ENCODE peak calls at places on chromosome 18, in four cellular contexts. C is K562, S is sigmoid colon, W is SK-N-SH. J is an unnamed sample.

GRCh38 chr18:42298744-42299685 is 344.0 kb downstream of the PIK3C3 start:
- DNase-seq in C (peak; percentile 52), S (peak; percentile 80), W (peak; percentile 62), J (peak; percentile 78)

GRCh38 chr18:38297910-38298309 is 732.3 kb upstream of the CELF4 start:
- DNase-seq in C (no peak), W (peak; percentile 78), S (no peak), J (no peak)

GRCh38 chr18:79512461-79513380 is 117.0 kb downstream of the NFATC1 start:
- DNase-seq in W (no peak), S (peak; percentile 58), C (no peak), J (peak; percentile 74)

GRCh38 chr18:13366131-13366530 is 147.6 kb downstream of the LDLRAD4 start:
- DNase-seq in W (no peak), S (no peak), C (no peak), J (no peak)

GRCh38 chr18:64659186-64659585 is 510.3 kb upstream of the LINC00305 start:
- DNase-seq in W (no peak), S (no peak), C (no peak), J (no peak)

GRCh38 chr18:44098551-44099098 is 582.1 kb upstream of the SETBP1 start:
- DNase-seq in C (no peak), S (no peak), W (no peak), J (no peak)

GRCh38 chr18:8341481-8342230 is 267.6 kb upstream of the RAB12 start:
- DNase-seq in W (no peak), C (no peak), S (no peak), J (no peak)

GRCh38 chr18:36539674-36540073 is 242.2 kb downstream of the FHOD3 start:
- DNase-seq in W (no peak), C (no peak), S (no peak), J (no peak)

GRCh38 chr18:72261562-72261961 is 282.6 kb downstream of the CBLN2 start:
- DNase-seq in C (no peak), S (no peak), W (no peak), J (no peak)

GRCh38 chr18:48951448-48952286 is 902 bp upstream of the SMAD7 start:
- DNase-seq in W (peak; percentile 92), S (peak; percentile 95), C (peak; percentile 82), J (peak; percentile 95)

GRCh38 chr18:25327631-25328030 is 24.3 kb downstream of the ZNF521 start:
- DNase-seq in W (no peak), C (no peak), S (no peak), J (no peak)

GRCh38 chr18:48828713-48829442 is 121.9 kb downstream of the SMAD7 start:
- DNase-seq in S (peak; percentile 67), C (peak; percentile 86), W (peak; percentile 70), J (peak; percentile 66)

GRCh38 chr18:46069524-46069923 is 2.5 kb downstream of the PSTPIP2 start:
- DNase-seq in C (no peak), W (no peak), S (no peak), J (no peak)

GRCh38 chr18:839224-840079 is 27.4 kb upstream of the YES1 start:
- DNase-seq in S (peak; percentile 90), W (peak; percentile 83), C (peak; percentile 97), J (peak; percentile 94)
- TF ChIP-seq POLR2AphosphoS5 in S (no peak), W (no peak), C (no peak), J (peak; percentile 45)

DNA sequence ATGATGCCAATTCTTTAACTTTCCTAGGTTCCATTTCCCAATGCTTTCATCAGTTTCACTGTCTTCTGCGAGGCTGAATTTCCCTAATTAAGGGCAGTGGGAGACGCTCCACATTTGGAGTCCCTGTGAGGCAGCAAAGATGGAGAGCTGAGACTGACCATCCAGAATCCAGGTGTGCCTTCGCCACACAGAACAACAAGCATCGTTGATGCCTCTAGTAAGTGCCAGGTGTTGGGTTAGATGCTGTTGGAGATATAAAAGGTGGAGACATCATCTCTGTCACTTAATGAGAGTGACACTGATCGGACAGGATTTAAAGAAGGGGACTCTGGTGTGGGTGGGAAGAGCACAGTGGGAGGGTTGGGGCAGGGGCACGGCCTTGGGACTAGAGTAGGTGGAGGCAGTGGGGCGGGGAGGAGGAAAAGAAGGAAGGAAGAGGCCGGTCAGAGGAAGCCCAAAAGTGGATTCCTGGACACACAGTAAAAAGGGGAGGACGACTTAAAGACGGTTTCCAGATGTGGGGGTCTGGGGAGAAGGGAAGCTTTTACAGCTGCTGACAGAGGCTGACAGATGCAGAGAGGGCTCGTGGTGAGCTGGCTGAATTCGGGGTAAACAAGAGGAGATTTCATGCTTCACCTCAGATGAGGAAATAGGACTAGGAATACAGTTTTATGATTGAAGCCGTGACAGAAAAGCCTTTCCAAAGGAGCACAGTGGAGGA is 113.0 kb downstream of the BCL2 start:
- DNase-seq in W (no peak), C (no peak), S (no peak), J (no peak)
- TF ChIP-seq POLR2AphosphoS5 in W (no peak), C (no peak), S (no peak), J (no peak)

GRCh38 chr18:62577748-62578147 is 54.9 kb downstream of the ZCCHC2 start:
- DNase-seq in S (no peak), C (no peak), W (no peak), J (no peak)

GRCh38 chr18:62576277-62576676 is 53.5 kb downstream of the ZCCHC2 start:
- DNase-seq in S (no peak), W (no peak), C (no peak), J (no peak)

GRCh38 chr18:62578980-62579511 is 56.2 kb downstream of the ZCCHC2 start:
- DNase-seq in S (no peak), W (no peak), C (no peak), J (no peak)

GRCh38 chr18:62574776-62575175 is 52.0 kb downstream of the ZCCHC2 start:
- DNase-seq in C (no peak), W (no peak), S (no peak), J (no peak)

GRCh38 chr18:62576858-62577512 is 54.2 kb downstream of the ZCCHC2 start:
- DNase-seq in S (no peak), W (no peak), C (no peak), J (no peak)
- TF ChIP-seq POLR2AphosphoS5 in S (no peak), W (no peak), C (no peak), J (no peak)

DNA sequence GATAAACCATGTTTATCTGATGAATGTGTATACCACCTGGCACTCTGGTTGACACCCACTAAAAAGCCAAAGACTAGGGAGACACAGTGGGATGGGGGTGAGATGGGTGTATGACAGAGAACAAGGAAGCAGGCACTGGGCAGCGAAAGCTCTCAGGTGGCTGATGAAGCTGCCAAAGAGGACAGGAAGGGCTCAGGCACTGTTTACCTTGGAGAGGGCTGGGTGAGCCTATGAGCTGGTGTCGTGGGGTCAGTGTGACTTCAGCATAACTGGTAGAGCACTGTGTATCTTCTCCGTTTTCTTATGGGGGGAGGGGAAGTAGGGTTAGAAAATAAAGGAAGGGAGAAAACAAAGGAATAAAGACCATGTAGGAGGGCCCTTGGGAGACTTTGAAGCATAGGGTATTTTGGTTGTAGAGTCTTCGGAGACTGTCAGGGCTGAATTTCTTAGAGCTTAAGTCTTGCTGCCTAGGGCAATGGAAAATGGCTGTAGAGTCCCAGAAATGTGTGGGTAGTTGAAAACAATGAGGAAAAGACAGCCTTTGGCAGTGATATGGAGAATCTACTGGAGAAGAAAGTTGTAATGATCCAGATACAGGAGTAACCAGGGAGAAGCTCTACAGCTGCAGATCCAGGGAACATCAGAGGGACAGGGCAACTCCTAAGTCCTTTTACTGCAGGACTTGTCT is 120.1 kb downstream of the AQP4 start:
- DNase-seq in W (no peak), S (no peak), C (no peak), J (no peak)
- TF ChIP-seq POLR2AphosphoS5 in W (no peak), S (no peak), C (no peak), J (no peak)

DNA sequence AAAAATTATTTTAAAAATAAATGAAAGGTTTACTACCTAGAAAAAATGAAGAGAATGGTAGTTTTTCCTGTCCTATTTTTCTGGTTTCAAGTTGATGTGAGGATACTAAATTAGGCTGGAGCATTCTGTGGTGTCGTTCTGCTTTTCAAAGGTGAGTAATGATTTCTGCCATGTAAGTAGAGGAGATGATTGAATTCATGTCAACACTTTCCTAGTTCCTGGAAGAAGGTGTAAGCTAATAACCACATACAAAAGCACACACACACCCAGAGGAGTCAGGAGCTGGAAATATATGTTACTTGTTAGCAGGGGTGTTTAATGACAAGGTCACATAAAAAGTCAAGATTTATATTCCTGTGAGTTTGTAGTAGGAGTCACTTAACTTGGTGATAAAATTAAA is 172.1 kb downstream of the TMX3 start:
- DNase-seq in S (no peak), W (no peak), C (no peak), J (no peak)
- TF ChIP-seq POLR2AphosphoS5 in S (no peak), W (no peak), C (no peak), J (no peak)

GRCh38 chr18:26547302-26548143 is 830 bp downstream of the KCTD1 start:
- DNase-seq in C (no peak), S (peak; percentile 86), W (peak; percentile 90), J (peak; percentile 87)

GRCh38 chr18:26549103-26549485 is 741 bp upstream of the KCTD1 start:
- DNase-seq in S (peak; percentile 69), C (no peak), W (peak; percentile 69), J (peak; percentile 80)

GRCh38 chr18:26548144-26549102 is at the start of gene KCTD1:
- DNase-seq in S (peak; percentile 86), W (peak; percentile 94), C (no peak), J (peak; percentile 87)

GRCh38 chr18:26551217-26551708 is 2.9 kb upstream of the KCTD1 start:
- DNase-seq in C (no peak), W (no peak), S (no peak), J (no peak)

DNA sequence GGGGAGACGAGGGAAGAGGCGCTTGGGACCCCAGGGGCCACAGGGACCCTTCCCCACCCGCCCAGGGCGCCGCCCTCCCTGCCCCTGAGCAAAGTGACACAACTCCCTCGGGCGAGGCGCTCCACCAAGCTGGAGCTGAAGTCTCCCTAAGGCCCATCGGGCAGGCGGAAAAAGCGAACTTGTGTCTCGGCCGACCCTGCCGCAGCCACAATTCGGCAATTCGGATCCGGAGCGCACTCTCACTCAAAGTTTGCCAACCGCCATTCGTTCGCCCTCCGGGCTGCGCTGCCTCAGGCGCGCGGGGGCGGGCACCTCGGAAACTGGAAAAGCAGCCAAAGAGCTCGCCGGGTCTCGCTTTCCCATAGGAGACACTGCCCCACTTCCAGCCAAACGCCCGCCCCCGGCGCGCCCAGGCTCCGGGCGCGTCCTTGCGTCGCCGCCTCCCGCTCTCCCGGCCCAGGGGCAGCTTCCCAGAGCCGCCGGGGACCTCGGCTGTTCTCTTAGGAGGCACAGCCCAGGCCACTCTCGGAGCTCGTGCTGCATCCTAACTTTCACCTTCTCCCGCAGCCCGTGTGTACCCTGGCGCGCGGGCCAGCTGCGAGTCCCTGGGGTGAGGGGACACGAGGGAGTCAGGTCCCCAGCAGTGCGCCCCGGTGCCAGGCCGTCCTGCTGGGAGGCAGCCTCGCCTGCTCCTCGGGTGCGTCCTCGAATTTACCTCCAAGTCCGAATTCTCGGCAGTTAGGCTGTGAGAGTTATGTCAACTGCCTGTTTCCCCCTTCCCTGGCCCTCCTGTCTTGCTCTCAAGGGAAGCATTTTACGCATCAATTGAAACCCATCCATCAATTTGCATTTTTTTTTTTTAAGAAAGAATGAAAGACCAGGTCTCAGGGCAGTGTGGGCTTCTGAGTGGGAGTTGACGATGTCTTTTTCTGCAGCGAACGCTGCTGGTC is 1.4 kb upstream of the KCTD1 start:
- DNase-seq in C (no peak), W (peak; percentile 82), S (peak; percentile 80), J (peak; percentile 73)
- TF ChIP-seq POLR2AphosphoS5 in C (no peak), W (peak; percentile 52), S (peak; percentile 73), J (peak; percentile 61)